ENCODE peak calls at places on chromosomes 1 and 21, in nine cellular contexts. R is fibroblast of lung; T is GM03348; O is SK-N-SH; I is activated CD4-positive, CD25-positive, alpha-beta regulatory T cell treated with anti-CD3 and anti-CD28 coated beads, Interleukin-2, amount 50 U/mL, for 72 hours; P is HuH-7.5; W is cardiac fibroblast; C is psoas muscle; Z is T-helper 2 cell. M is an unnamed sample.

GRCh38 chr1:10338047-10338446 is 60.8 kb upstream of the PGD start:
- DNase-seq in R (peak), T (peak), O (peak), I (no peak), P (peak), W (peak), C (peak), Z (peak), M (no peak)

GRCh38 chr1:188904201-188904600 is 1573.5 kb downstream of the BRINP3 start:
- DNase-seq in R (no peak), T (no peak), O (no peak), I (no peak), P (no peak), W (no peak), C (no peak), Z (no peak), M (no peak)

GRCh38 chr21:32346951-32347350 is 45.9 kb downstream of the URB1 start:
- DNase-seq in R (no peak), T (no peak), O (no peak), I (no peak), P (no peak), W (no peak), C (no peak), Z (no peak), M (no peak)

GRCh38 chr1:15177710-15178166 is 24.2 kb downstream of the TMEM51 start:
- DNase-seq in R (no peak), T (no peak), O (no peak), I (no peak), P (no peak), W (no peak), C (no peak), Z (no peak), M (no peak)

GRCh38 chr1:38026592-38027200 is 14.2 kb downstream of the UTP11 start:
- DNase-seq in R (peak), T (peak), O (no peak), I (no peak), P (no peak), W (peak), C (peak), Z (peak), M (no peak)

GRCh38 chr1:45215485-45216199 is 9.2 kb upstream of the ZSWIM5 start:
- DNase-seq in R (no peak), T (no peak), O (no peak), I (no peak), P (no peak), W (no peak), C (no peak), Z (no peak), M (no peak)

GRCh38 chr1:39657923-39658485 is 13.9 kb downstream of the NT5C1A start:
- DNase-seq in R (peak), T (peak), O (peak), I (peak), P (peak), W (peak), C (peak), Z (peak), M (peak)

GRCh38 chr1:155026588-155026987 is 7.0 kb downstream of the DCST2 start:
- DNase-seq in R (no peak), T (no peak), O (no peak), I (no peak), P (no peak), W (no peak), C (no peak), Z (no peak), M (no peak)

GRCh38 chr1:246800356-246800755 is 76.1 kb downstream of the SCCPDH start:
- DNase-seq in R (no peak), T (no peak), O (no peak), I (no peak), P (no peak), W (no peak), C (no peak), Z (no peak), M (no peak)

GRCh38 chr1:115134850-115135484 is 45.7 kb upstream of the TSPAN2 start:
- DNase-seq in R (peak), T (peak), O (no peak), I (no peak), P (no peak), W (peak), C (no peak), Z (no peak), M (no peak)

GRCh38 chr1:173757666-173758065 is 42.9 kb downstream of the KLHL20 start:
- DNase-seq in R (no peak), T (no peak), O (no peak), I (no peak), P (no peak), W (no peak), C (no peak), Z (no peak), M (no peak)